ENCODE peak calls at places on chromosomes 5 and 9, in seven cellular contexts. P is heart left ventricle; K is PC-3; H is WERI-Rb-1; W is pancreas; N is right lobe of liver; B is CD8-positive, alpha-beta T cell. I is an unnamed sample. For H3K36me3, the result is how much of the 10 kb centered on the place peaks cover.

GRCh38 chr5:55855509-55855908 is 4.4 kb downstream of the IL31RA start:
- DNase-seq in P (no peak), K (no peak), H (no peak), W (no peak), N (no peak), B (no peak), I (no peak)

GRCh38 chr5:1548702-1549523 is 25.2 kb upstream of the LPCAT1 start:
- DNase-seq in P (peak), K (no peak), H (peak), W (no peak), N (peak), B (no peak), I (no peak)

GRCh38 chr5:93915142-93915553 is 173.7 kb upstream of the POU5F2 start:
- DNase-seq in P (no peak), K (peak), H (no peak), W (no peak), N (no peak), B (no peak), I (no peak)

GRCh38 chr5:181044662-181045305 is 4.7 kb downstream of the BTNL9 start:
- DNase-seq in P (no peak), K (no peak), H (no peak), W (no peak), N (no peak), B (no peak), I (no peak)

GRCh38 chr9:111928342-111928720 is 31.7 kb downstream of the UGCG start:
- DNase-seq in P (no peak), K (peak), H (no peak), W (no peak), N (no peak), B (no peak), I (no peak)

GRCh38 chr5:140327589-140327988 is 18.8 kb downstream of the HBEGF start:
- DNase-seq in P (no peak), K (peak), H (no peak), W (no peak), N (no peak), B (no peak), I (no peak)

GRCh38 chr5:171457208-171457981 is 37.9 kb downstream of the FGF18 start:
- DNase-seq in P (no peak), K (no peak), H (no peak), W (no peak), N (no peak), B (no peak), I (no peak)

GRCh38 chr9:80320480-80320879 is 748.7 kb downstream of the TLE4 start:
- DNase-seq in P (no peak), K (no peak), H (no peak), W (no peak), N (no peak), B (no peak), I (no peak)

GRCh38 chr5:152864993-152865392 is 459.9 kb upstream of the NMUR2 start:
- DNase-seq in P (no peak), K (no peak), H (no peak), W (no peak), N (no peak), B (no peak), I (no peak)

GRCh38 chr5:53256746-53257145 is 147.2 kb upstream of the MOCS2 start:
- DNase-seq in P (no peak), K (peak), H (no peak), W (no peak), N (no peak), B (no peak), I (no peak)

GRCh38 chr9:88824711-88825110 is 166.6 kb upstream of the S1PR3 start:
- DNase-seq in P (no peak), K (no peak), H (no peak), W (no peak), N (no peak), B (no peak), I (no peak)

GRCh38 chr9:124629600-124629999 is 122.4 kb upstream of the NR5A1 start:
- DNase-seq in P (no peak), K (peak), H (no peak), W (no peak), N (no peak), B (no peak), I (no peak)

GRCh38 chr5:43396762-43397304 is 15.4 kb downstream of the CCL28 start:
- DNase-seq in P (peak), K (peak), H (no peak), W (peak), N (peak), B (peak), I (peak)

GRCh38 chr5:67267522-67268232 is 71.1 kb upstream of the CD180 start:
- DNase-seq in P (peak), K (no peak), H (no peak), W (no peak), N (peak), B (no peak), I (no peak)

GRCh38 chr9:131405429-131405828 is 11.5 kb downstream of the PRRC2B start:
- DNase-seq in P (no peak), K (no peak), H (no peak), W (no peak), N (no peak), B (no peak), I (no peak)

GRCh38 chr9:69122391-69123141 is 51.5 kb upstream of the TJP2 start:
- DNase-seq in P (no peak), K (peak), H (no peak), W (peak), N (peak), B (no peak), I (no peak)

GRCh38 chr5:14035859-14036440 is 91.5 kb upstream of the DNAH5 start:
- DNase-seq in P (no peak), K (peak), H (no peak), W (peak), N (no peak), B (no peak), I (peak)

GRCh38 chr5:66239034-66239433 is 94.9 kb downstream of the SREK1 start:
- DNase-seq in P (no peak), K (peak), H (no peak), W (no peak), N (no peak), B (no peak), I (no peak)

GRCh38 chr9:37653385-37653784 is 2.6 kb downstream of the FRMPD1 start:
- DNase-seq in P (no peak), K (no peak), H (peak), W (no peak), N (no peak), B (no peak), I (no peak)

GRCh38 chr9:72554221-72554641 is 32.8 kb downstream of the TMC1 start:
- DNase-seq in P (no peak), K (peak), H (no peak), W (no peak), N (no peak), B (no peak), I (no peak)
- H3K27ac ChIP-seq in P (no peak), K (peak), H (no peak), W (no peak), N (peak), B (no peak), I (peak)

GRCh38 chr9:117407436-117408022 is 7.3 kb downstream of the ASTN2 start:
- DNase-seq in P (no peak), K (no peak), H (peak), W (no peak), N (no peak), B (no peak), I (no peak)
- H3K36me3 ChIP-seq in P (under half), K (under half), H (under half), W (under half), N (under half), B (under half), I (under half)

DNA sequence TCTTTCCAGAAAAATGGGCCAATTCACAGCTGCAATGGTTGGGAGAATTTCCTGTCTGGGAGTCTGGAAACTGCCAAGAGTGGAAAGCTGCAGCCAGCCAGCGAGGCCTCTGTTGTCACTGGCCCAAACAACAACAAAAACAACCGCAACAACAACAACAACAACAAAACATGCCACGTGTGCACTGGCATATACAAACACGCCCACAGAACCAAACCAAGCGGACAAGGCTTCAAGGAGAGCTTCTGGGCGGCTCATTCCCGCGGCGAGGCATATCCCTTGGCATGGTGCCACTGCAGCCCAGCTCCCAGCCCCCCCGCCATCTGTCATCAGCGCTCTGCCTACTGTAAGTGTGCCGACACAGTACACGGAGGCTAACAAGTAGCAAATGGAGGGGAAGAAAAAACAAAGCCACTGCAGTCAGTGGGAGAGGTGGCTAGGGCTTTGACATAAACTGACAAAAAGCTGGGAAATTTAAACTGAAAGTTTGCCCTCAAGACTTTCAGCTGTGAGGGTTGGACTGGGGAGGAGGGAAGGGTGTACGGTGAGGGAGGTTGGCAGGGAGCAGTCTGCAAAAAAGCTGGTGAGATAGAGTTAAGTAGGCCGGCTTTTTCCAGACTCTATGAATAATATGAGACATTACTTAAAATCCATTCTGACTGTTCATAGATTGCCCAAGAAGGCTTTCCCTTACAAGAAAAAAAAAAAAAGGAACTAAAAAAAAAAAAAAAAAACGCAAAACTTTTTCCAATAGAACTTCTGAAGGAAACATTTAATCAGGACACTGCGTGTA is 165.0 kb upstream of the ZNF462 start:
- DNase-seq in P (peak), K (no peak), H (peak), W (peak), N (peak), B (no peak), I (peak)
- H3K27ac ChIP-seq in P (peak), K (no peak), H (peak), W (no peak), N (no peak), B (no peak), I (peak)

GRCh38 chr9:134834217-134834956 is 46.2 kb upstream of the FCN2 start:
- DNase-seq in P (peak), K (no peak), H (no peak), W (no peak), N (no peak), B (no peak), I (no peak)
- H3K36me3 ChIP-seq in P (under half), K (under half), H (half or more), W (under half), N (under half), B (under half), I (under half)